ENCODE peak calls at places on chromosomes 11 and 22, in nine cellular contexts. N is HCT116, V is body of pancreas, U is breast epithelium, X is transverse colon, P is thyroid gland, J is GM12878, Q is A549, G is right lobe of liver. O is an unnamed sample. For H3K4me1, the result is how much of the 10 kb centered on the place peaks cover.

GRCh38 chr11:130390071-130390758 is 38.2 kb downstream of the ADAMTS8 start:
- DNase-seq in N (peak), V (peak), U (no peak), X (no peak), P (no peak), J (no peak), Q (peak), G (no peak), O (no peak)

GRCh38 chr11:15662285-15662684 is 547.6 kb downstream of the INSC start:
- DNase-seq in N (no peak), V (no peak), U (no peak), X (no peak), P (no peak), J (no peak), Q (peak), G (no peak), O (no peak)

GRCh38 chr11:29272019-29272654 is 744.7 kb downstream of the KCNA4 start:
- DNase-seq in N (peak), V (no peak), U (no peak), X (no peak), P (no peak), J (no peak), Q (peak), G (no peak), O (no peak)

GRCh38 chr22:50434849-50435700 is 39.8 kb downstream of the SBF1 start:
- DNase-seq in N (no peak), V (no peak), U (no peak), X (no peak), P (no peak), J (no peak), Q (no peak), G (peak), O (peak)

GRCh38 chr11:104672897-104673296 is 225.4 kb downstream of the CASP12 start:
- DNase-seq in N (no peak), V (no peak), U (no peak), X (no peak), P (no peak), J (no peak), Q (no peak), G (no peak), O (no peak)

GRCh38 chr11:90798769-90799168 is 575.9 kb upstream of the CHORDC1 start:
- DNase-seq in N (no peak), V (no peak), U (no peak), X (no peak), P (no peak), J (no peak), Q (no peak), G (no peak), O (no peak)

GRCh38 chr11:94449437-94449836 is 44.2 kb downstream of the MRE11 start:
- DNase-seq in N (no peak), V (no peak), U (no peak), X (no peak), P (no peak), J (no peak), Q (peak), G (no peak), O (no peak)

GRCh38 chr11:16924462-16924825 is 89.8 kb downstream of the PLEKHA7 start:
- DNase-seq in N (no peak), V (no peak), U (no peak), X (no peak), P (no peak), J (no peak), Q (no peak), G (no peak), O (no peak)

GRCh38 chr11:849951-850776 is 7.5 kb downstream of the TSPAN4 start:
- DNase-seq in N (no peak), V (no peak), U (no peak), X (no peak), P (no peak), J (no peak), Q (no peak), G (no peak), O (no peak)

GRCh38 chr11:19939415-19939929 is 220.8 kb downstream of the DBX1 start:
- DNase-seq in N (no peak), V (no peak), U (no peak), X (no peak), P (no peak), J (no peak), Q (no peak), G (no peak), O (no peak)

GRCh38 chr11:74004694-74005615 is 3.9 kb downstream of the UCP3 start:
- DNase-seq in N (no peak), V (no peak), U (no peak), X (peak), P (peak), J (no peak), Q (no peak), G (no peak), O (no peak)

GRCh38 chr11:130449996-130450419 is 1.6 kb downstream of the ADAMTS15 start:
- DNase-seq in N (no peak), V (peak), U (peak), X (peak), P (peak), J (no peak), Q (no peak), G (no peak), O (no peak)

GRCh38 chr22:49645257-49645656 is 182.4 kb downstream of the BRD1 start:
- DNase-seq in N (no peak), V (no peak), U (no peak), X (no peak), P (no peak), J (no peak), Q (no peak), G (peak), O (no peak)

GRCh38 chr11:66465371-66466224 is 1.1 kb upstream of the PELI3 start:
- DNase-seq in N (no peak), V (no peak), U (no peak), X (no peak), P (no peak), J (no peak), Q (no peak), G (no peak), O (no peak)

GRCh38 chr11:44695169-44695833 is 31.5 kb upstream of the TSPAN18 start:
- DNase-seq in N (no peak), V (no peak), U (no peak), X (no peak), P (no peak), J (no peak), Q (no peak), G (no peak), O (no peak)

GRCh38 chr11:127804775-127805446 is 782.4 kb downstream of the ETS1 start:
- DNase-seq in N (no peak), V (no peak), U (no peak), X (no peak), P (no peak), J (no peak), Q (no peak), G (no peak), O (no peak)

GRCh38 chr11:88139865-88140264 is 35.4 kb downstream of the RAB38 start:
- DNase-seq in N (no peak), V (no peak), U (no peak), X (no peak), P (no peak), J (no peak), Q (no peak), G (no peak), O (no peak)

DNA sequence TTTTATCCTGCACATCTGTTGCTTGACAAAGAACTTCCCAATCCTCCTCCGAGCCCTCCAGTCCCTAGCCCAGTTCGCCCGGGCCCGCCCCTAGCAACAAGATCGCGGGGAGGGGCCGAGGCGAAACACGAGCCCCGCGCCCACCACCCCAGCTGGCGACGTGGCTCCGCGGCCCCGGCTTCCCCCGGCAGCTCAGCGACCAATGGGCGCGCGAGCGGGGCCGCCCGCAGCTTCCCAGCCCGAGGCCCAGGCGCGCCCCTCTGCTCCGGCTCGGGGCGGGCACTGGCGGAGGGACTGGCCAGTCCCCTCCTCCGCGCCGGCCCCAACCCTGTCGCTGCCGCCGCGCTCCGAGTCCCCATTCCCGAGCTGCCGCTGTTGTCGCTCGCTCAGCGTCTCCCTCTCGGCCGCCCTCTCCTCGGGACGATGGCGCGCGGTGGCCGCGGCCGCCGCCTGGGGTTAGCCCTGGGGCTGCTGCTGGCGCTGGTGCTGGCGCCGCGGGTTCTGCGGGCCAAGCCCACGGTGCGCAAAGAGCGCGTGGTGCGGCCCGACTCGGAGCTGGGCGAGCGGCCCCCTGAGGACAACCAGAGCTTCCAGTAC is at the start of gene RCN1:
- DNase-seq in N (no peak), V (peak), U (peak), X (peak), P (peak), J (no peak), Q (peak), G (peak), O (peak)
- TF ChIP-seq POLR2A in N (peak), V (peak), U (no peak), X (peak), P (peak), J (peak), Q (peak), G (peak), O (peak)

GRCh38 chr11:78930810-78931209 is 356.1 kb upstream of the NARS2 start:
- DNase-seq in N (no peak), V (no peak), U (no peak), X (no peak), P (no peak), J (no peak), Q (no peak), G (no peak), O (no peak)

GRCh38 chr11:78929906-78930220 is 355.2 kb upstream of the NARS2 start:
- DNase-seq in N (no peak), V (no peak), U (no peak), X (no peak), P (no peak), J (no peak), Q (no peak), G (no peak), O (no peak)

GRCh38 chr11:78926633-78927347 is 352.1 kb upstream of the NARS2 start:
- DNase-seq in N (no peak), V (no peak), U (no peak), X (no peak), P (no peak), J (no peak), Q (no peak), G (no peak), O (no peak)

GRCh38 chr11:78927511-78927910 is 352.8 kb upstream of the NARS2 start:
- DNase-seq in N (no peak), V (no peak), U (no peak), X (no peak), P (peak), J (no peak), Q (no peak), G (no peak), O (no peak)

GRCh38 chr11:78929092-78929905 is 354.6 kb upstream of the NARS2 start:
- DNase-seq in N (no peak), V (no peak), U (no peak), X (no peak), P (no peak), J (no peak), Q (no peak), G (no peak), O (no peak)
- H3K27ac ChIP-seq in N (no peak), V (no peak), U (no peak), X (no peak), P (no peak), J (no peak), Q (no peak), G (no peak), O (no peak)

GRCh38 chr22:22912722-22913253 is 25.2 kb downstream of the IGLL5 start:
- DNase-seq in N (no peak), V (no peak), U (no peak), X (no peak), P (no peak), J (no peak), Q (no peak), G (no peak), O (no peak)
- H3K4me1 ChIP-seq in N (under half), V (under half), U (under half), X (under half), P (under half), J (under half), Q (under half), G (under half), O (under half)

GRCh38 chr22:42623756-42624446 is 9.2 kb upstream of the POLDIP3 start:
- DNase-seq in N (no peak), V (no peak), U (no peak), X (peak), P (no peak), J (no peak), Q (no peak), G (no peak), O (no peak)
- TF ChIP-seq POLR2A in N (no peak), V (no peak), U (no peak), X (no peak), P (no peak), J (no peak), Q (no peak), G (no peak), O (no peak)

GRCh38 chr11:95884802-95885201 is 39.1 kb downstream of the MTMR2 start:
- DNase-seq in N (no peak), V (no peak), U (no peak), X (no peak), P (no peak), J (no peak), Q (no peak), G (no peak), O (no peak)
- H3K27ac ChIP-seq in N (no peak), V (no peak), U (no peak), X (no peak), P (no peak), J (no peak), Q (no peak), G (no peak), O (no peak)

GRCh38 chr11:96241351-96241841 is 101.6 kb downstream of the MAML2 start:
- DNase-seq in N (no peak), V (no peak), U (no peak), X (peak), P (no peak), J (no peak), Q (peak), G (no peak), O (no peak)
- H3K4me1 ChIP-seq in N (under half), V (under half), U (under half), X (under half), P (under half), J (under half), Q (under half), G (under half), O (under half)

GRCh38 chr11:9613830-9614762 is 40.6 kb downstream of the WEE1 start:
- DNase-seq in N (peak), V (peak), U (peak), X (peak), P (peak), J (peak), Q (peak), G (peak), O (peak)

GRCh38 chr11:9609841-9610240 is 36.4 kb downstream of the WEE1 start:
- DNase-seq in N (no peak), V (no peak), U (no peak), X (no peak), P (no peak), J (no peak), Q (no peak), G (no peak), O (no peak)

GRCh38 chr11:9615031-9615451 is 41.6 kb downstream of the WEE1 start:
- DNase-seq in N (no peak), V (no peak), U (no peak), X (no peak), P (no peak), J (peak), Q (no peak), G (no peak), O (peak)

GRCh38 chr11:9616042-9616640 is 42.7 kb downstream of the WEE1 start:
- DNase-seq in N (no peak), V (no peak), U (no peak), X (no peak), P (no peak), J (no peak), Q (no peak), G (no peak), O (no peak)

DNA sequence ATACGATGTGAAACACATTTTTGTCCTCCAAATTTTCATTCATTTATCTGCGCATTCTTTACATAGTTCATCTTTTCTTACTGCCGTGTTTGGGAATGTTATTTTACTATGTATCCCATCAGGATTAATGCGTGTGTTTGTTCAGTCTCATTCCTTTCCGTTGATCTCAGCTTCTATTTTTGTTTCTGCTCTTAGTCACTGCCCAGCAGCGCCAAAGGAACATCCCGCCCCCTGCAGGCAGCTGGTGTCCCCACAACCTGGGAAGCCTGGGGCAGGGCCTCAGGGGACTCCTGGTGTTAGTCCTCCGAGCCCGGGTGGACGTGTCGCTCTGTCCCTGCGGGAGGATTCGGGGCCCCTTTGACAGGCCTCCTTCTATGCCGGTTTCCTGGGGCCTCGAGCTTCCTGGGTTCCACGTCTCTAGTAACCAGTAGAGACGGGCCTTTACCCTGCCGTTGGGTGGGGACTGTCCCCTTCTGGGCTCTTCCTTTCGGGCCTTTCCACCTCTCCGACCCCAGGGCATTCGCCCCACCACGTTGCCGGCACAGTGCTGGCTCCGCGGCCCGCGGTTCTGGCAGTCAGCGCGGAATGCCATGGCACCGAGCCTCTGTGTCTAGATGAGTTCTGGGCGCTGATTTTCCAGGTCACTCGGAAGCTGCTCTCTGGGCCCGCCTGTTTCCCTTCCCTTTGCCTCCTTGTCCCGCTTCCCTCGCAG is 39.8 kb downstream of the WEE1 start:
- DNase-seq in N (peak), V (peak), U (peak), X (peak), P (peak), J (no peak), Q (peak), G (peak), O (peak)
- TF ChIP-seq POLR2A in N (no peak), V (peak), U (peak), X (peak), P (peak), J (peak), Q (no peak), G (peak), O (peak)

GRCh38 chr11:63508745-63509144 is 2.9 kb downstream of the LGALS12 start:
- DNase-seq in N (no peak), V (no peak), U (no peak), X (no peak), P (no peak), J (no peak), Q (no peak), G (no peak), O (no peak)

GRCh38 chr11:63512816-63513215 is 6.9 kb downstream of the LGALS12 start:
- DNase-seq in N (no peak), V (no peak), U (no peak), X (no peak), P (peak), J (no peak), Q (no peak), G (no peak), O (no peak)

GRCh38 chr11:63508009-63508408 is 2.1 kb downstream of the LGALS12 start:
- DNase-seq in N (peak), V (peak), U (no peak), X (no peak), P (peak), J (no peak), Q (peak), G (peak), O (no peak)

GRCh38 chr11:63511349-63511748 is 5.5 kb downstream of the LGALS12 start:
- DNase-seq in N (no peak), V (no peak), U (no peak), X (no peak), P (no peak), J (no peak), Q (no peak), G (no peak), O (no peak)

GRCh38 chr11:63510360-63511130 is 4.7 kb downstream of the LGALS12 start:
- DNase-seq in N (no peak), V (no peak), U (no peak), X (no peak), P (peak), J (no peak), Q (no peak), G (peak), O (no peak)
- H3K27ac ChIP-seq in N (no peak), V (no peak), U (no peak), X (no peak), P (no peak), J (no peak), Q (peak), G (no peak), O (no peak)

DNA sequence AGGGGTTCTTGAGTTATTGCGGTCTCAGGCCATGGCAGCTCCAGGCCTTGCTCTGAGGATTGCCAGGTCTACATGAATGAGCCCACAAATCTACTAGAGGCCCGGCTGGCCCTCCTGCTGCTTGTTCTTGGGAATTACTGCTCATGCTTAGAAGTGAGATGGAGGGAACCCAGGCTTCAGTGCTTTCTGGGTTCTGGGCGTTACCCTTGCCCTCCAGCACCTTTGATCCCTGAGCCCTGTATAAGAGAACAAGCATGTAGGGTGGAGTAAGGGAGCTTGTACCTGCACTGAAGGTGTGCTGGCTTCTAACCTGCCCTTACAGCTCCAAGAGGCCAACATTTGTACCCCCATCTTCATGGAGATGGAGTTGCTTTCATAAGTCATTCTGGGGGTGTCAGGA is 4.0 kb downstream of the NAA40 start:
- DNase-seq in N (no peak), V (no peak), U (no peak), X (no peak), P (peak), J (no peak), Q (no peak), G (no peak), O (peak)
- H3K4me1 ChIP-seq in N (under half), V (under half), U (under half), X (under half), P (under half), J (under half), Q (under half), G (under half), O (under half)

O was measured in Peyer's patch.